ENCODE peak calls at places on chromosomes 13 and 19, in ten cellular contexts. One of them, this sample, is unnamed.

GRCh38 chr13:22486490-22486889 is 694.3 kb upstream of the SGCG start:
- DNase-seq in uterus: no peak
- DNase-seq in erythroblast: no peak
- DNase-seq in K562: no peak
- DNase-seq in breast epithelium: no peak
- DNase-seq in heart left ventricle: no peak
- DNase-seq in NB4: no peak
- DNase-seq in adrenal gland: no peak
- DNase-seq in IMR-90: no peak
- DNase-seq in stomach: no peak
- DNase-seq in this sample: no peak

GRCh38 chr19:46141421-46141820 is 6.6 kb upstream of the IGFL2 start:
- DNase-seq in heart left ventricle: no peak
- DNase-seq in adrenal gland: no peak
- DNase-seq in uterus: no peak
- DNase-seq in IMR-90: no peak
- DNase-seq in stomach: no peak
- DNase-seq in NB4: no peak
- DNase-seq in breast epithelium: no peak
- DNase-seq in erythroblast: no peak
- DNase-seq in K562: no peak
- DNase-seq in this sample: no peak

GRCh38 chr19:54551293-54551692 is 22.3 kb upstream of the LILRA2 start:
- DNase-seq in NB4: no peak
- DNase-seq in adrenal gland: no peak
- DNase-seq in IMR-90: no peak
- DNase-seq in breast epithelium: no peak
- DNase-seq in stomach: no peak
- DNase-seq in erythroblast: no peak
- DNase-seq in heart left ventricle: no peak
- DNase-seq in uterus: no peak
- DNase-seq in K562: no peak
- DNase-seq in this sample: no peak

GRCh38 chr13:46530084-46530935 is 22.7 kb upstream of the LRCH1 start:
- DNase-seq in K562: no peak
- DNase-seq in breast epithelium: no peak
- DNase-seq in adrenal gland: no peak
- DNase-seq in IMR-90: peak
- DNase-seq in erythroblast: no peak
- DNase-seq in uterus: no peak
- DNase-seq in heart left ventricle: no peak
- DNase-seq in stomach: no peak
- DNase-seq in NB4: peak
- DNase-seq in this sample: no peak

GRCh38 chr19:33052352-33052972 is 12.2 kb downstream of the RHPN2 start:
- DNase-seq in NB4: peak
- DNase-seq in breast epithelium: no peak
- DNase-seq in adrenal gland: no peak
- DNase-seq in IMR-90: peak
- DNase-seq in K562: no peak
- DNase-seq in erythroblast: no peak
- DNase-seq in uterus: peak
- DNase-seq in stomach: peak
- DNase-seq in heart left ventricle: no peak
- DNase-seq in this sample: no peak

GRCh38 chr19:55495646-55496349 is 7.6 kb downstream of the SSC5D start:
- DNase-seq in stomach: no peak
- DNase-seq in IMR-90: no peak
- DNase-seq in K562: no peak
- DNase-seq in breast epithelium: no peak
- DNase-seq in uterus: no peak
- DNase-seq in NB4: no peak
- DNase-seq in erythroblast: no peak
- DNase-seq in adrenal gland: no peak
- DNase-seq in heart left ventricle: no peak
- DNase-seq in this sample: no peak

GRCh38 chr13:51432576-51432975 is 20.3 kb downstream of the INTS6 start:
- DNase-seq in uterus: no peak
- DNase-seq in K562: no peak
- DNase-seq in erythroblast: no peak
- DNase-seq in heart left ventricle: no peak
- DNase-seq in stomach: no peak
- DNase-seq in breast epithelium: no peak
- DNase-seq in adrenal gland: no peak
- DNase-seq in NB4: no peak
- DNase-seq in IMR-90: no peak
- DNase-seq in this sample: no peak

GRCh38 chr19:10602330-10603083 is 15.4 kb upstream of the AP1M2 start:
- DNase-seq in adrenal gland: peak
- DNase-seq in IMR-90: peak
- DNase-seq in uterus: peak
- DNase-seq in NB4: peak
- DNase-seq in stomach: peak
- DNase-seq in breast epithelium: peak
- DNase-seq in erythroblast: peak
- DNase-seq in K562: peak
- DNase-seq in heart left ventricle: peak
- DNase-seq in this sample: peak

GRCh38 chr13:48443442-48444208 is 30.7 kb upstream of the LPAR6 start:
- DNase-seq in breast epithelium: no peak
- DNase-seq in K562: no peak
- DNase-seq in IMR-90: no peak
- DNase-seq in adrenal gland: no peak
- DNase-seq in uterus: no peak
- DNase-seq in NB4: no peak
- DNase-seq in stomach: no peak
- DNase-seq in erythroblast: no peak
- DNase-seq in heart left ventricle: no peak
- DNase-seq in this sample: no peak

GRCh38 chr19:16062789-16063188 is 13.5 kb upstream of the TPM4 start:
- DNase-seq in uterus: no peak
- DNase-seq in erythroblast: peak
- DNase-seq in adrenal gland: peak
- DNase-seq in IMR-90: no peak
- DNase-seq in NB4: peak
- DNase-seq in heart left ventricle: peak
- DNase-seq in breast epithelium: no peak
- DNase-seq in stomach: peak
- DNase-seq in K562: peak
- DNase-seq in this sample: peak

GRCh38 chr19:13023666-13024065 is 28.4 kb downstream of the NFIX start:
- DNase-seq in IMR-90: no peak
- DNase-seq in adrenal gland: no peak
- DNase-seq in breast epithelium: no peak
- DNase-seq in stomach: no peak
- DNase-seq in NB4: no peak
- DNase-seq in erythroblast: no peak
- DNase-seq in heart left ventricle: no peak
- DNase-seq in K562: no peak
- DNase-seq in uterus: no peak
- DNase-seq in this sample: no peak

DNA sequence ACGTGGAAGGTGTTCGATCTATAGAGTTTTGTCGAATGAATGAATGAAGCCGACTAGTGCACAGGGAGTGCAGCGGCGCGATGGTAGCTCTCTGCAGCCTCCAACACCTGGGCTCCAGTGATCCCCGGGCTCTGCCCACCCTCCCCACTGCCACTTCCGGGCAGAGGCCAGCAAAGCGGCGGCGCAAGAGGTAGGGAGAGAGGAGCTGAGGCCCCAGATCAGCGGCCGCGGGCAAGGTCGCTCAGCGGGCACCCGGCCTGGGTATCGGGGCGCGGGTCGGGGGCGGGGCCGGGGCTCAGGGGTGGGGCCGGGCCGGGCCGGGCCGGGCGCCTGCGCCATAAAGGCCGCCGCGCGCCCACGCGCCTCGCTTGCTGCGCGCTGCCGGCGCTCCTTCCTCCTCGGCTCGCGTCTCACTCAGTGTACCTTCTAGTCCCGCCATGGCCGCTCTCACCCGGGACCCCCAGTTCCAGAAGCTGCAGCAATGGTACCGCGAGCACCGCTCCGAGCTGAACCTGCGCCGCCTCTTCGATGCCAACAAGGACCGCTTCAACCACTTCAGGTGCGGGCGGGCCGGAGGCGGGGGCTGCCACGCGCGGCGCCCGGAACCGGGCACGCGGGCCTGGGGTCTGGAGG is at the start of gene GPI:
- DNase-seq in adrenal gland: peak
- DNase-seq in breast epithelium: no peak
- DNase-seq in erythroblast: peak
- DNase-seq in stomach: peak
- DNase-seq in K562: peak
- DNase-seq in NB4: peak
- DNase-seq in uterus: peak
- DNase-seq in heart left ventricle: peak
- DNase-seq in IMR-90: peak
- DNase-seq in this sample: peak
- TF ChIP-seq POLR2A in adrenal gland: peak
- TF ChIP-seq POLR2A in breast epithelium: no peak
- TF ChIP-seq POLR2A in erythroblast: no peak
- TF ChIP-seq POLR2A in stomach: no peak
- TF ChIP-seq POLR2A in K562: peak
- TF ChIP-seq POLR2A in NB4: peak
- TF ChIP-seq POLR2A in uterus: no peak
- TF ChIP-seq POLR2A in heart left ventricle: no peak
- TF ChIP-seq POLR2A in IMR-90: peak
- TF ChIP-seq POLR2A in this sample: no peak

DNA sequence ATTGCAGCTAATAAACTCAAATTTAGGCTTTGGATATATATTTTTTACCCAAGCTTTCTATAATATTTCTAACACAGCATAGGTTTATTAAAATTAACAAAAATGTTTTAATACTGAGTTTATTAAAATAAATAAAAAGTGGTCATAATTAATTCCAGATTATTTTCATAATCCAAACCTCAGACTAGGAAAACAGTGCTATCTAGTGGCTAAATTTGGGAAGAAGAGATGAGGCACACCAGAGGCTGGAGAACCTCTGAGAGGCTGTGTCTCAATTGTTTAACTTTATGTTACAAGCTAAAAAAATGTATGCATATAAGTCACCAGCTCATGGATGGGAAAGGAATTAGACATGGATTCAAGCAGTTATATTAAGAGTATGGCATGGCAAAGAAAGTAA is 392.5 kb downstream of the DIAPH3 start:
- DNase-seq in heart left ventricle: no peak
- DNase-seq in IMR-90: peak
- DNase-seq in NB4: no peak
- DNase-seq in K562: peak
- DNase-seq in adrenal gland: no peak
- DNase-seq in erythroblast: peak
- DNase-seq in stomach: no peak
- DNase-seq in breast epithelium: no peak
- DNase-seq in uterus: no peak
- DNase-seq in this sample: no peak
- TF ChIP-seq POLR2A in heart left ventricle: no peak
- TF ChIP-seq POLR2A in IMR-90: no peak
- TF ChIP-seq POLR2A in NB4: no peak
- TF ChIP-seq POLR2A in K562: no peak
- TF ChIP-seq POLR2A in adrenal gland: no peak
- TF ChIP-seq POLR2A in erythroblast: no peak
- TF ChIP-seq POLR2A in stomach: no peak
- TF ChIP-seq POLR2A in breast epithelium: no peak
- TF ChIP-seq POLR2A in uterus: no peak
- TF ChIP-seq POLR2A in this sample: no peak

DNA sequence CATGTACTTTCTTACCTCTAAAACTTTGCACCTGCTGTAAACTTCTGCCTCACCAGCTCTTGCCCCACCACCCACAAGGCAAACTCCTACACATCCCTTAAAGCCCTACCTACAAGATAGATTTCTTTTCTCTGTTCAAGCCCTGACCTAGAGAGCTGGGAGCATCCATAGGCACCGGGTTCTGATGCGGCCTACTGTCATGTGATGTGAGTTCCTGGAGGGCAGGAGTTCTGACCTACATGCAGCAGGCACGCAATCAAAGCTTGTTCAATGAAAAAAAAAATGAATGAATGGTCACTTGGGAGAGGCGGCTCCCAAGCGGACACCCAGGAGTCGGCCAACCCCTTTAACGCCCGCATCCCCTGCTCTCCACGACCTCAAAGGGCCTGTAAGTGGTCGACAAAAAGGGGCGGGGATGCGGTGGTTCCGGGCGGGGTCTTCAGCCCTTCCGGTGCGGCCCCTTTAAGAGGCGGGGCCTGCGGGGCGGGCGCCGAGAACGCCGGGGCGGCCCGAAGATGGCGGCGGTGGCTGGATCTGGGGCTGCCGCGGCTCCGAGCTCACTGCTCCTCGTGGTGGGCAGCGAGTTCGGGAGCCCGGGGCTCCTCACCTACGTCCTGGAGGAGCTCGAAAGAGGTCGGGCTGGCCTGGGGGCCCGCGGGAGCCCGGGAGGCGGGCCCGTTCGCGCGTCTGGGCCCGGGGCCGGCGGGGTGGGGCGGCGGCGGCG is at the start of gene MAP1S:
- DNase-seq in stomach: peak
- DNase-seq in erythroblast: peak
- DNase-seq in heart left ventricle: peak
- DNase-seq in NB4: peak
- DNase-seq in IMR-90: peak
- DNase-seq in breast epithelium: no peak
- DNase-seq in adrenal gland: peak
- DNase-seq in uterus: peak
- DNase-seq in K562: peak
- DNase-seq in this sample: peak
- TF ChIP-seq POLR2A in stomach: no peak
- TF ChIP-seq POLR2A in erythroblast: peak
- TF ChIP-seq POLR2A in heart left ventricle: no peak
- TF ChIP-seq POLR2A in NB4: peak
- TF ChIP-seq POLR2A in IMR-90: peak
- TF ChIP-seq POLR2A in breast epithelium: peak
- TF ChIP-seq POLR2A in adrenal gland: peak
- TF ChIP-seq POLR2A in uterus: peak
- TF ChIP-seq POLR2A in K562: peak
- TF ChIP-seq POLR2A in this sample: peak

DNA sequence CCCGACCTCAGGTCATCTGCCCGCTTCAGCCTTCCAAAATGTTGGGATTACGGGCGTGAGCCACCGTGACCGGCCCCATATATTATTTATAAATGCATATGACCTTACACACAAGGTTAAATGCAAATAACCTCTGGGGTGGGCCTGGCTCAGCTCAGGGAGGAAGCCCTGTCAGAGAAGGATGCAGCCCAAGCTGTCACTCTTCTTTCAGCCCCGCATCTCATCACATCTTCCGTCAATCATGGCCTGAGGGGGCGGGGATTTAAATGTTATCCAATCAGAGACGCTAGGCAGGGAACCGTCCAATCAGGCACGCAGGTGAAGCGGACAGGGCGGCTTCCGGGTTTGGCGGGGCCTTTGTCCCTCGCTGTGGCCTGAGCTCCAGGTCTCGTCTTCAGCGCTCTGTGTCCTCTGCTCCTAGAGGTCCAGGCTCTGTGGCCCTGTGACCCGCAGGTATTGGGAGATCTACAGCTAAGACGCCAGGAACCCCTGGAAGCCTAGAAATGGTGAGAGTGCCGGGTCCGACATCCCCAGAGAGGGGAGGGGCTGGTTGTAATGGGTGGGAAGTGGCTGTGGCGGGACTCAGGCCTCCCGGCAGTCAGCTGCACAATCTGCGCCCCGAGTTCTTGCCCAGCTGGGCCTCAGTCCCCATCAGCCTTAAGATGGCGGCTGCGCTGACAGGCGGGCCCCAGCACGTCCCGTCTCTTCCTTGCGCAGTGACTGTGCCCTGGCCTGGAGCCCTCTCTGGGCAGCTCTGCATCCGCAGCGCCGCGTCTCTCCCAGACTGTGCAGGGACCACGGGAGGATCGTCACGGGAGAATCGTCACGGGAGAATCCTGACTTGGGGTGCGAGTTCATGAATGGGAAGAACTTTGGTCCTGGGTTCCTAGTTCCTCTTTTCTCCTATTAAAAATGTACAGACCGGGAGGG is at the start of gene ZNF430:
- DNase-seq in uterus: peak
- DNase-seq in NB4: peak
- DNase-seq in IMR-90: peak
- DNase-seq in heart left ventricle: peak
- DNase-seq in adrenal gland: peak
- DNase-seq in stomach: peak
- DNase-seq in K562: peak
- DNase-seq in erythroblast: peak
- DNase-seq in breast epithelium: peak
- DNase-seq in this sample: peak
- TF ChIP-seq POLR2A in uterus: no peak
- TF ChIP-seq POLR2A in NB4: peak
- TF ChIP-seq POLR2A in IMR-90: peak
- TF ChIP-seq POLR2A in heart left ventricle: no peak
- TF ChIP-seq POLR2A in adrenal gland: peak
- TF ChIP-seq POLR2A in stomach: no peak
- TF ChIP-seq POLR2A in K562: peak
- TF ChIP-seq POLR2A in erythroblast: peak
- TF ChIP-seq POLR2A in breast epithelium: no peak
- TF ChIP-seq POLR2A in this sample: no peak

This sample was measured in spleen.